ENCODE peak calls at places on chromosomes 7 and 10, in four cellular contexts. One of them, this sample, is unnamed.
A peak's percentile ranks its signal among the peaks of the same experiment; 100 is the strongest.

GRCh38 chr7:108167460-108167859 is 37.3 kb upstream of the LAMB4 start:
- DNase-seq in uterus: no peak
- DNase-seq in CD8-positive, alpha-beta memory T cell: no peak
- DNase-seq in adrenal gland: no peak
- DNase-seq in this sample: no peak

GRCh38 chr7:132793474-132793873 is 217.2 kb upstream of the PLXNA4 start:
- DNase-seq in uterus: no peak
- DNase-seq in adrenal gland: no peak
- DNase-seq in CD8-positive, alpha-beta memory T cell: no peak
- DNase-seq in this sample: no peak

GRCh38 chr10:26486304-26486703 is 48.2 kb downstream of the APBB1IP start:
- DNase-seq in CD8-positive, alpha-beta memory T cell: no peak
- DNase-seq in adrenal gland: no peak
- DNase-seq in uterus: peak; percentile 48
- DNase-seq in this sample: peak; percentile 33

GRCh38 chr10:27251554-27251953 is 11.0 kb upstream of the ACBD5 start:
- DNase-seq in CD8-positive, alpha-beta memory T cell: no peak
- DNase-seq in uterus: no peak
- DNase-seq in adrenal gland: no peak
- DNase-seq in this sample: no peak

GRCh38 chr7:21939136-21939857 is 6.4 kb downstream of the CDCA7L start:
- DNase-seq in uterus: no peak
- DNase-seq in CD8-positive, alpha-beta memory T cell: no peak
- DNase-seq in adrenal gland: no peak
- DNase-seq in this sample: no peak

GRCh38 chr10:124966008-124966407 is 24.1 kb downstream of the ZRANB1 start:
- DNase-seq in adrenal gland: no peak
- DNase-seq in CD8-positive, alpha-beta memory T cell: no peak
- DNase-seq in uterus: no peak
- DNase-seq in this sample: no peak

GRCh38 chr7:4265056-4265455 is 417.0 kb upstream of the FOXK1 start:
- DNase-seq in uterus: no peak
- DNase-seq in CD8-positive, alpha-beta memory T cell: no peak
- DNase-seq in adrenal gland: no peak
- DNase-seq in this sample: no peak

GRCh38 chr10:112801748-112802147 is 148.3 kb upstream of the TCF7L2 start:
- DNase-seq in uterus: no peak
- DNase-seq in CD8-positive, alpha-beta memory T cell: no peak
- DNase-seq in adrenal gland: no peak
- DNase-seq in this sample: no peak

GRCh38 chr7:83550100-83550499 is 98.8 kb downstream of the SEMA3E start:
- DNase-seq in CD8-positive, alpha-beta memory T cell: no peak
- DNase-seq in uterus: no peak
- DNase-seq in adrenal gland: no peak
- DNase-seq in this sample: no peak

GRCh38 chr10:93294004-93294403 is 188.1 kb downstream of the MYOF start:
- DNase-seq in adrenal gland: no peak
- DNase-seq in uterus: no peak
- DNase-seq in CD8-positive, alpha-beta memory T cell: no peak
- DNase-seq in this sample: no peak

GRCh38 chr7:55657654-55658053 is 85.4 kb upstream of the VOPP1 start:
- DNase-seq in adrenal gland: no peak
- DNase-seq in CD8-positive, alpha-beta memory T cell: no peak
- DNase-seq in uterus: no peak
- DNase-seq in this sample: no peak

GRCh38 chr7:49670991-49671390 is 102.4 kb upstream of the VWC2 start:
- DNase-seq in CD8-positive, alpha-beta memory T cell: no peak
- DNase-seq in uterus: no peak
- DNase-seq in adrenal gland: no peak
- DNase-seq in this sample: no peak

GRCh38 chr7:16984346-16984745 is 102.6 kb upstream of the AGR3 start:
- DNase-seq in adrenal gland: no peak
- DNase-seq in uterus: no peak
- DNase-seq in CD8-positive, alpha-beta memory T cell: no peak
- DNase-seq in this sample: no peak

GRCh38 chr10:74432841-74433594 is 282.0 kb downstream of the ADK start:
- DNase-seq in uterus: no peak
- DNase-seq in CD8-positive, alpha-beta memory T cell: no peak
- DNase-seq in adrenal gland: no peak
- DNase-seq in this sample: no peak

GRCh38 chr7:2700141-2700850 is 12.3 kb downstream of the AMZ1 start:
- DNase-seq in uterus: no peak
- DNase-seq in CD8-positive, alpha-beta memory T cell: no peak
- DNase-seq in adrenal gland: no peak
- DNase-seq in this sample: no peak
- H3K4me3 ChIP-seq in uterus: no peak overlapping the region
- H3K4me3 ChIP-seq in CD8-positive, alpha-beta memory T cell: no peak overlapping the region
- H3K4me3 ChIP-seq in adrenal gland: no peak overlapping the region
- H3K4me3 ChIP-seq in this sample: no peak overlapping the region

GRCh38 chr10:97726636-97727178 is 10.2 kb upstream of the ZFYVE27 start:
- DNase-seq in adrenal gland: peak; percentile 42
- DNase-seq in CD8-positive, alpha-beta memory T cell: no peak
- DNase-seq in uterus: peak; percentile 65
- DNase-seq in this sample: no peak
- H3K27ac ChIP-seq in adrenal gland: no peak overlapping the region
- H3K27ac ChIP-seq in CD8-positive, alpha-beta memory T cell: no peak overlapping the region
- H3K27ac ChIP-seq in uterus: peak overlapping the region; percentile 72
- H3K27ac ChIP-seq in this sample: no peak overlapping the region

GRCh38 chr10:57979986-57980385 is 287.7 kb downstream of the IPMK start:
- DNase-seq in adrenal gland: no peak
- DNase-seq in CD8-positive, alpha-beta memory T cell: no peak
- DNase-seq in uterus: no peak
- DNase-seq in this sample: no peak
- H3K4me3 ChIP-seq in adrenal gland: no peak overlapping the region
- H3K4me3 ChIP-seq in CD8-positive, alpha-beta memory T cell: no peak overlapping the region
- H3K4me3 ChIP-seq in uterus: no peak overlapping the region
- H3K4me3 ChIP-seq in this sample: no peak overlapping the region

DNA sequence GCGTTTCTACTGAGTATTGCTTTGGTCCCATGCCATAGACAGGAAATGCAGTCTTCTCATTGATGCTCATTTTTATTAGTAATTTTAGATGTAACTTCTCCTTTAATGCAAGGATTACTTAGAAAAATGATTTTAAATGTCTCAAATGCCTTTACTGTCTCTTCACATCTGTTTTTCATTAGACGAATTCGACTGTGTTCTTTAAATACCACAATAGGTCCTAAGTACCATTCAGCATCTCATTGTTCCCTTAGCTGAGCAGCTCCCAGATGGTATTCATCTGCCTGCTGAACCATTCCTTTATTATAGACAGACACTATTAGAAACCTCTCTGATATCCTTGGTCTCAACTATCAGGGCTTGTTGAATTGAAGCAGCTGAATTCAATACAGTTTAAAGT is 113.6 kb downstream of the LSMEM1 start:
- DNase-seq in CD8-positive, alpha-beta memory T cell: no peak
- DNase-seq in uterus: no peak
- DNase-seq in adrenal gland: no peak
- DNase-seq in this sample: no peak
- H3K27ac ChIP-seq in CD8-positive, alpha-beta memory T cell: no peak overlapping the region
- H3K27ac ChIP-seq in uterus: no peak overlapping the region
- H3K27ac ChIP-seq in adrenal gland: no peak overlapping the region
- H3K27ac ChIP-seq in this sample: no peak overlapping the region

GRCh38 chr10:69090687-69091450 is 3.0 kb downstream of the SRGN start:
- DNase-seq in CD8-positive, alpha-beta memory T cell: no peak
- DNase-seq in uterus: no peak
- DNase-seq in adrenal gland: no peak
- DNase-seq in this sample: no peak

GRCh38 chr10:69087600-69088470 is at the start of gene SRGN:
- DNase-seq in CD8-positive, alpha-beta memory T cell: peak; percentile 71
- DNase-seq in adrenal gland: peak; percentile 52
- DNase-seq in uterus: peak; percentile 87
- DNase-seq in this sample: peak; percentile 31

GRCh38 chr10:69088801-69089501 is 1.0 kb downstream of the SRGN start:
- DNase-seq in adrenal gland: no peak
- DNase-seq in uterus: no peak
- DNase-seq in CD8-positive, alpha-beta memory T cell: peak; percentile 32
- DNase-seq in this sample: no peak

GRCh38 chr10:69088471-69088769 is 517 bp downstream of the SRGN start:
- DNase-seq in uterus: no peak
- DNase-seq in CD8-positive, alpha-beta memory T cell: peak; percentile 36
- DNase-seq in adrenal gland: no peak
- DNase-seq in this sample: no peak

DNA sequence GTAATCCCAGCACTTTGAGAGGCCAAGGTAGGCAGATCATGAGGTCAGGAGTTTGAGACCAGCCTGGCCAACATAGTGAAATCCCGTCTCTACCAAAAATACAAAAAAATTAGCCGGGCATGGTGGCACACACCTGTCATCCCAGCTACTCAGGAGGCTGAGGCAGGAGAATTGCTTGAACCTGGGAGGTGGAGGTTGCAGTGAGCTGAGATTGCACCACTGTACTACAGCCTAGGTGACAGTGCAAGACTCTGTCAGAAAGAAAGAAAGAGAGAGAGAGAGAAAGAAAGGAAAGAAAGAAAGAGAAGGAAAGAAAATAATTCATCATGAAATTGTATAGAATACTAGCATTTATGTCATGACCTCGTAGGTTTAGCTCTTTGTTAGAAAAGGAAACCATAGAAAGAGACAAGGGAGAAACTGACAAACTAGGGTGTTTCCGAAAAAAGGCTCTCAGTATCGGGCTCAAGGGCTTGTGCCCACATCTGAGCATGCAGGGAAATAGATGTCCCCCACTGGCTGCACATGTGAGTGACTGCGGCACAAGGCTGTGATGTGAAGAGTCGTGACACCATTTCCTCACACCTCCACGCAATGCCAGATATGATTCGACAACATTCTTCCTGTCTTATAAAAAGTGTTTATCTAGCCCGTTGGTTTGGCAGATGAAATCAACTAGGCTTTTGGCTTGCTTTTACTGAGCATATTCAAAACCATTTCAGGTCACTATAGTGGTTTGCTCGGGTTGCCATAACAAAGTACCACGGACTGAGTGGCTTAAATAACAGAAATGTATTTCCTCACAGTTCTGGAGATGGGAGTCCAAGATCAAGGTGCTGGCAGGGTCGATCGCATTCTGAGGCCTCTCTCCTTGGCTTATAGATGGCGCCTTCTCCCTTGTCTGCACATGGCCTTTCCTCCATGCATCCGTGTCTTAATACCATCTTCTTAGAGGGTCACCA is 2.0 kb downstream of the SRGN start:
- DNase-seq in CD8-positive, alpha-beta memory T cell: peak; percentile 79
- DNase-seq in adrenal gland: no peak
- DNase-seq in uterus: peak; percentile 32
- DNase-seq in this sample: no peak
- H3K4me3 ChIP-seq in CD8-positive, alpha-beta memory T cell: peak overlapping the region; percentile 87
- H3K4me3 ChIP-seq in adrenal gland: no peak overlapping the region
- H3K4me3 ChIP-seq in uterus: peak overlapping the region; percentile 5
- H3K4me3 ChIP-seq in this sample: peak overlapping the region; percentile 64

GRCh38 chr7:158074896-158075632 is 512.6 kb downstream of the PTPRN2 start:
- DNase-seq in uterus: no peak
- DNase-seq in CD8-positive, alpha-beta memory T cell: no peak
- DNase-seq in adrenal gland: no peak
- DNase-seq in this sample: no peak

GRCh38 chr7:158075633-158076001 is 512.0 kb downstream of the PTPRN2 start:
- DNase-seq in uterus: no peak
- DNase-seq in CD8-positive, alpha-beta memory T cell: no peak
- DNase-seq in adrenal gland: no peak
- DNase-seq in this sample: no peak

GRCh38 chr7:158076215-158076614 is 511.4 kb downstream of the PTPRN2 start:
- DNase-seq in uterus: no peak
- DNase-seq in adrenal gland: no peak
- DNase-seq in CD8-positive, alpha-beta memory T cell: no peak
- DNase-seq in this sample: no peak

GRCh38 chr7:158072889-158073730 is 514.5 kb downstream of the PTPRN2 start:
- DNase-seq in uterus: no peak
- DNase-seq in CD8-positive, alpha-beta memory T cell: no peak
- DNase-seq in adrenal gland: no peak
- DNase-seq in this sample: no peak

DNA sequence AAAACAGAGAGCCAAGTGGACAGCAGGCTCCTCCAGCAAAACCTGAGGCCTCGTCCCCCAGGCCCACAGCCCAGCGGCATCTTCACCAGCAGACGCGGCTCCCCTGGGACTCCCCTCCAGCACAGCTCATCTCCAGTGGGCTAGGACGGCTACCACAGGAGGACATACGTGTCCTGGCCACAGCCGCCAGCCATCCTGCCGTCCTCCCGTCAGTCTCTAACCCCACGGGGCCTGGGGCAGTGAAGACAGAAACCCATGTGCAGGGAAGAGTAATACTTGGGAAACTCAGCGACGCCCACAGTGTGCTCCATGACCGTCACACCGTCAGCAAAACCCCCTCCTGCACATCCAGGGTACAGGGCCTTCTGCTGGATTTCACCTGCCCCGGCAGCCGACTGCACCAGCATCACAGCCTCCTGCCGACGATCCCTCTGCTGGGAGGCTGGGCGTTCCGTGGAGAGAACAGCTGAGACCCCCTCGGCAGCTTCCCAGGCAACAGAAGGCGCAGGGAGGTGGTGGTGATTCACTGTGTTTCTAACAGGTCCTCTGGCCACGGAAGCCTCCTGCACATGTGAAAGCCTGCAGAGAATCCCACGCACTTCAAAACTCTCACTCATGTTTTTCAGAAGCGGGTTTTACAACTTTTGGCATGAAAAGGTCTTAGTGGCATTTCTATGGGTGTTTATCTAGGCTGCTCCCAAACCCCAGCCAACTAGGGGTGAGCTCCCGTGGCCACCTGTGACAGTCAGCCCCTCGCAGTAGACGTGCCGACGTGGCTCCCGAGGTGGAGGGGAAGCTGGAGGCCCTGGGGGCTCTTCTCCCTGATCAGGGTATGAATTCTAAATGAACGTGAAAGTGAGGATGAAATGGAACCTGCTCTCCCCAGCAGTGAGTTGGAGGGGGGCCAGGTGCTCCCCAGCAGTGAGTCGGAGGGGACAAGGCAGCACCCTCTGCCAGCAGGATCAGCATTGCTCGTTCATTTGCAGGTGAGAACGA is 513.5 kb downstream of the PTPRN2 start:
- DNase-seq in adrenal gland: no peak
- DNase-seq in CD8-positive, alpha-beta memory T cell: no peak
- DNase-seq in uterus: no peak
- DNase-seq in this sample: no peak
- H3K27ac ChIP-seq in adrenal gland: no peak overlapping the region
- H3K27ac ChIP-seq in CD8-positive, alpha-beta memory T cell: no peak overlapping the region
- H3K27ac ChIP-seq in uterus: no peak overlapping the region
- H3K27ac ChIP-seq in this sample: no peak overlapping the region

GRCh38 chr7:93117327-93117726 is 452 bp downstream of the SAMD9 start:
- DNase-seq in CD8-positive, alpha-beta memory T cell: no peak
- DNase-seq in adrenal gland: no peak
- DNase-seq in uterus: no peak
- DNase-seq in this sample: no peak

GRCh38 chr7:93120981-93121549 is 3.3 kb upstream of the SAMD9 start:
- DNase-seq in adrenal gland: no peak
- DNase-seq in CD8-positive, alpha-beta memory T cell: no peak
- DNase-seq in uterus: no peak
- DNase-seq in this sample: no peak

GRCh38 chr7:93119191-93119905 is 1.6 kb upstream of the SAMD9 start:
- DNase-seq in adrenal gland: no peak
- DNase-seq in uterus: no peak
- DNase-seq in CD8-positive, alpha-beta memory T cell: no peak
- DNase-seq in this sample: no peak

GRCh38 chr7:93115796-93116195 is 2.0 kb downstream of the SAMD9 start:
- DNase-seq in uterus: no peak
- DNase-seq in adrenal gland: no peak
- DNase-seq in CD8-positive, alpha-beta memory T cell: no peak
- DNase-seq in this sample: no peak

GRCh38 chr7:93117852-93118530 is at the start of gene SAMD9:
- DNase-seq in adrenal gland: peak; percentile 56
- DNase-seq in uterus: peak; percentile 65
- DNase-seq in CD8-positive, alpha-beta memory T cell: peak; percentile 55
- DNase-seq in this sample: no peak
- H3K4me3 ChIP-seq in adrenal gland: peak within 1 kb of the TSS; percentile 30
- H3K4me3 ChIP-seq in uterus: peak within 1 kb of the TSS; percentile 51
- H3K4me3 ChIP-seq in CD8-positive, alpha-beta memory T cell: peak within 1 kb of the TSS; percentile 85
- H3K4me3 ChIP-seq in this sample: peak within 1 kb of the TSS; percentile 64

This sample was measured in psoas muscle.